ENCODE peak calls at places on chromosome 10, in six cellular contexts. O, B, X, V, D and W are unnamed samples.

GRCh38 chr10:102281103-102281502 is 35.8 kb downstream of the GBF1 start:
- DNase-seq in O (peak), B (peak), X (peak), V (no peak), D (no peak), W (no peak)

GRCh38 chr10:29132821-29133156 is 156.1 kb upstream of the LYZL1 start:
- DNase-seq in O (no peak), B (no peak), X (no peak), V (no peak), D (no peak), W (no peak)

GRCh38 chr10:129956902-129957673 is 7.0 kb downstream of the EBF3 start:
- DNase-seq in O (no peak), B (peak), X (no peak), V (no peak), D (no peak), W (no peak)

GRCh38 chr10:29849434-29849833 is 210.0 kb downstream of the JCAD start:
- DNase-seq in O (peak), B (no peak), X (no peak), V (no peak), D (no peak), W (peak)

GRCh38 chr10:132703305-132704007 is 82.5 kb downstream of the NKX6-2 start:
- DNase-seq in O (no peak), B (no peak), X (no peak), V (no peak), D (no peak), W (no peak)

GRCh38 chr10:6234371-6234770 is 31.6 kb downstream of the PFKFB3 start:
- DNase-seq in O (no peak), B (no peak), X (no peak), V (no peak), D (no peak), W (no peak)

GRCh38 chr10:86642499-86642898 is 11.8 kb upstream of the OPN4 start:
- DNase-seq in O (peak), B (no peak), X (no peak), V (no peak), D (no peak), W (no peak)

GRCh38 chr10:13792011-13792410 is 205.2 kb downstream of the PRPF18 start:
- DNase-seq in O (no peak), B (no peak), X (no peak), V (no peak), D (no peak), W (no peak)

GRCh38 chr10:43869669-43870322 is 221.1 kb upstream of the ZNF32 start:
- DNase-seq in O (no peak), B (no peak), X (no peak), V (no peak), D (no peak), W (no peak)

GRCh38 chr10:20110435-20111119 is 294.3 kb downstream of the PLXDC2 start:
- DNase-seq in O (no peak), B (no peak), X (no peak), V (no peak), D (no peak), W (no peak)

GRCh38 chr10:47113907-47114500 is 186.0 kb upstream of the GDF10 start:
- DNase-seq in O (no peak), B (no peak), X (no peak), V (no peak), D (no peak), W (no peak)

GRCh38 chr10:7260412-7260900 is 150.4 kb downstream of the SFMBT2 start:
- DNase-seq in O (peak), B (no peak), X (peak), V (peak), D (peak), W (peak)

GRCh38 chr10:59580257-59580863 is 129.3 kb downstream of the SLC16A9 start:
- DNase-seq in O (peak), B (no peak), X (peak), V (peak), D (peak), W (peak)

GRCh38 chr10:102043456-102043855 is 12.5 kb downstream of the ARMH3 start:
- DNase-seq in O (peak), B (no peak), X (no peak), V (no peak), D (no peak), W (no peak)

GRCh38 chr10:118737594-118738302 is 17.0 kb downstream of the CACUL1 start:
- DNase-seq in O (no peak), B (no peak), X (no peak), V (no peak), D (no peak), W (no peak)

GRCh38 chr10:131024259-131025131 is 287.0 kb downstream of the TCERG1L start:
- DNase-seq in O (no peak), B (no peak), X (no peak), V (no peak), D (no peak), W (no peak)

GRCh38 chr10:15558136-15558535 is 161.6 kb downstream of the ITGA8 start:
- DNase-seq in O (peak), B (no peak), X (no peak), V (peak), D (peak), W (peak)

GRCh38 chr10:105187243-105187642 is 546.2 kb downstream of the SORCS3 start:
- DNase-seq in O (no peak), B (no peak), X (no peak), V (no peak), D (no peak), W (no peak)

GRCh38 chr10:11776080-11776479 is 33.9 kb downstream of the ECHDC3 start:
- DNase-seq in O (no peak), B (no peak), X (no peak), V (no peak), D (peak), W (no peak)

GRCh38 chr10:25056726-25057125 is 40.3 kb downstream of the THNSL1 start:
- DNase-seq in O (no peak), B (no peak), X (no peak), V (no peak), D (no peak), W (no peak)

GRCh38 chr10:61751599-61751998 is 88.9 kb downstream of the CABCOCO1 start:
- DNase-seq in O (peak), B (no peak), X (peak), V (no peak), D (no peak), W (no peak)

GRCh38 chr10:86757110-86757790 is 831 bp downstream of the BMPR1A start:
- DNase-seq in O (peak), B (peak), X (peak), V (no peak), D (peak), W (peak)

GRCh38 chr10:75723319-75723965 is 292.0 kb downstream of the LRMDA start:
- DNase-seq in O (no peak), B (no peak), X (no peak), V (no peak), D (no peak), W (no peak)

GRCh38 chr10:75663947-75664664 is 232.7 kb downstream of the LRMDA start:
- DNase-seq in O (peak), B (no peak), X (no peak), V (no peak), D (no peak), W (peak)

GRCh38 chr10:84588426-84588825 is 260.0 kb downstream of the CCSER2 start:
- DNase-seq in O (no peak), B (no peak), X (no peak), V (no peak), D (no peak), W (no peak)

GRCh38 chr10:71850745-71851629 is at the start of gene PSAP:
- DNase-seq in O (peak), B (peak), X (peak), V (peak), D (peak), W (peak)

GRCh38 chr10:123021517-123021916 is 12.7 kb downstream of the ACADSB start:
- DNase-seq in O (peak), B (no peak), X (peak), V (no peak), D (peak), W (no peak)

GRCh38 chr10:77374189-77374656 is 263.4 kb downstream of the KCNMA1 start:
- DNase-seq in O (no peak), B (no peak), X (no peak), V (no peak), D (no peak), W (no peak)